ENCODE peak calls at places on chromosome 11, in seven cellular contexts. H is NCI-H748 treated with DMSO at 0.1 percent for 48 hours, O is tibial artery, U is HFFc6, D is pancreas, P is right lobe of liver, R is SJSA1. I is an unnamed sample.

GRCh38 chr11:132139181-132139580 is 768.8 kb downstream of the NTM start:
- DNase-seq in H (peak; percentile 5), O (no peak), U (no peak), D (no peak), P (no peak), R (no peak), I (no peak)

GRCh38 chr11:607971-608659 is 7.6 kb downstream of the IRF7 start:
- DNase-seq in H (no peak), O (no peak), U (no peak), D (peak; percentile 12), P (peak; percentile 57), R (no peak), I (no peak)

GRCh38 chr11:100715163-100715792 is 28.2 kb downstream of the ARHGAP42 start:
- DNase-seq in H (no peak), O (no peak), U (no peak), D (no peak), P (no peak), R (no peak), I (no peak)

GRCh38 chr11:64359712-64360402 is 895 bp downstream of the RPS6KA4 start:
- DNase-seq in H (no peak), O (no peak), U (no peak), D (peak; percentile 26), P (no peak), R (peak; percentile 52), I (peak; percentile 33)

GRCh38 chr11:2583605-2583958 is 116.2 kb downstream of the KCNQ1OT1 start:
- DNase-seq in H (no peak), O (peak; percentile 48), U (no peak), D (no peak), P (peak; percentile 37), R (peak; percentile 43), I (no peak)

GRCh38 chr11:101582242-101583052 is 1.4 kb downstream of the TRPC6 start:
- DNase-seq in H (peak; percentile 19), O (peak; percentile 57), U (no peak), D (no peak), P (no peak), R (no peak), I (no peak)

GRCh38 chr11:122747358-122747757 is 90.9 kb upstream of the CRTAM start:
- DNase-seq in H (no peak), O (no peak), U (no peak), D (no peak), P (no peak), R (no peak), I (no peak)

GRCh38 chr11:5922749-5923426 is 19.2 kb upstream of the OR56A3 start:
- DNase-seq in H (no peak), O (no peak), U (no peak), D (no peak), P (no peak), R (no peak), I (no peak)

GRCh38 chr11:67502328-67502979 is 2.7 kb downstream of the PITPNM1 start:
- DNase-seq in H (no peak), O (no peak), U (no peak), D (no peak), P (no peak), R (peak; percentile 52), I (no peak)

GRCh38 chr11:6520265-6520664 is 23.2 kb downstream of the DNHD1 start:
- DNase-seq in H (no peak), O (no peak), U (no peak), D (no peak), P (no peak), R (no peak), I (no peak)

GRCh38 chr11:122138759-122139594 is 23.0 kb upstream of the BLID start:
- DNase-seq in H (no peak), O (no peak), U (no peak), D (no peak), P (no peak), R (no peak), I (no peak)

GRCh38 chr11:28228196-28228595 is 120.0 kb downstream of the METTL15 start:
- DNase-seq in H (no peak), O (no peak), U (peak; percentile 0), D (no peak), P (no peak), R (no peak), I (no peak)

GRCh38 chr11:46288451-46288850 is 11.0 kb downstream of the CREB3L1 start:
- DNase-seq in H (no peak), O (no peak), U (no peak), D (no peak), P (no peak), R (no peak), I (no peak)

GRCh38 chr11:20156280-20156875 is 3.9 kb downstream of the DBX1 start:
- DNase-seq in H (no peak), O (no peak), U (no peak), D (no peak), P (no peak), R (no peak), I (no peak)

GRCh38 chr11:34242037-34242625 is 115.7 kb downstream of the ABTB2 start:
- DNase-seq in H (no peak), O (no peak), U (peak; percentile 7), D (no peak), P (no peak), R (peak; percentile 51), I (no peak)

GRCh38 chr11:2584812-2585565 is 114.8 kb downstream of the KCNQ1OT1 start:
- DNase-seq in H (no peak), O (peak; percentile 57), U (no peak), D (no peak), P (peak; percentile 40), R (peak; percentile 45), I (no peak)

GRCh38 chr11:125874556-125875124 is 12.8 kb upstream of the HYLS1 start:
- DNase-seq in H (peak; percentile 53), O (no peak), U (peak; percentile 59), D (peak; percentile 51), P (no peak), R (peak; percentile 43), I (peak; percentile 75)

GRCh38 chr11:125750629-125751028 is 4.5 kb downstream of the PATE1 start:
- DNase-seq in H (no peak), O (no peak), U (no peak), D (no peak), P (no peak), R (no peak), I (no peak)

GRCh38 chr11:64245797-64246623 is 733 bp downstream of the PPP1R14B start:
- DNase-seq in H (no peak), O (peak; percentile 93), U (peak; percentile 88), D (peak; percentile 88), P (no peak), R (peak; percentile 99), I (peak; percentile 60)

GRCh38 chr11:48307760-48308386 is 1.9 kb downstream of the OR4S1 start:
- DNase-seq in H (peak; percentile 51), O (no peak), U (peak; percentile 50), D (peak; percentile 37), P (no peak), R (peak; percentile 66), I (peak; percentile 51)

GRCh38 chr11:134071306-134071705 is 2.4 kb downstream of the JAM3 start:
- DNase-seq in H (peak; percentile 20), O (no peak), U (no peak), D (no peak), P (no peak), R (no peak), I (no peak)

I was measured in NCI-H2081.